ENCODE peak calls at places on chromosomes 3 and 15, in five cellular contexts. H is H9, X is left ventricle myocardium inferior, D is upper lobe of right lung, P is astrocyte. L is an unnamed sample.

GRCh38 chr15:77841376-77841775 is 208.7 kb upstream of the LINGO1 start:
- DNase-seq in H (no peak), X (no peak), D (peak; percentile 19), P (no peak), L (no peak)

GRCh38 chr15:75597667-75598341 is 18.7 kb upstream of the PTPN9 start:
- DNase-seq in H (peak; percentile 36), X (no peak), D (no peak), P (no peak), L (no peak)

GRCh38 chr15:45458746-45459403 is 63.7 kb downstream of the SLC30A4 start:
- DNase-seq in H (peak; percentile 53), X (peak; percentile 59), D (no peak), P (no peak), L (peak; percentile 68)

GRCh38 chr3:8560608-8561007 is 59.0 kb downstream of the LMCD1 start:
- DNase-seq in H (no peak), X (no peak), D (no peak), P (peak; percentile 99), L (no peak)

GRCh38 chr3:67863869-67864268 is 209.5 kb upstream of the SUCLG2 start:
- DNase-seq in H (peak; percentile 30), X (no peak), D (no peak), P (no peak), L (no peak)

GRCh38 chr3:50549226-50549625 is 18.3 kb downstream of the C3orf18 start:
- DNase-seq in H (no peak), X (no peak), D (no peak), P (no peak), L (no peak)

GRCh38 chr3:114363554-114364202 is 69.8 kb downstream of the TIGIT start:
- DNase-seq in H (no peak), X (no peak), D (no peak), P (peak; percentile 84), L (no peak)

GRCh38 chr3:193871093-193871485 is 264.9 kb upstream of the HES1 start:
- DNase-seq in H (no peak), X (no peak), D (no peak), P (no peak), L (no peak)

GRCh38 chr3:88480822-88481221 is 331.1 kb downstream of the C3orf38 start:
- DNase-seq in H (no peak), X (no peak), D (no peak), P (peak; percentile 37), L (no peak)

GRCh38 chr15:80457896-80458295 is 53.7 kb downstream of the ARNT2 start:
- DNase-seq in H (no peak), X (no peak), D (no peak), P (no peak), L (no peak)

GRCh38 chr15:91465696-91466095 is 365.6 kb downstream of the SV2B start:
- DNase-seq in H (no peak), X (no peak), D (no peak), P (no peak), L (no peak)

GRCh38 chr3:41579861-41580260 is 380.6 kb downstream of the CTNNB1 start:
- DNase-seq in H (no peak), X (no peak), D (no peak), P (no peak), L (no peak)

GRCh38 chr15:51621917-51622268 is 678 bp downstream of the DMXL2 start:
- DNase-seq in H (peak; percentile 45), X (peak; percentile 32), D (no peak), P (peak; percentile 61), L (peak; percentile 67)

GRCh38 chr3:188309437-188310269 is 155.7 kb downstream of the LPP start:
- DNase-seq in H (no peak), X (no peak), D (no peak), P (no peak), L (no peak)

GRCh38 chr3:10883478-10884234 is 67.6 kb downstream of the SLC6A11 start:
- DNase-seq in H (peak; percentile 38), X (no peak), D (no peak), P (no peak), L (no peak)

GRCh38 chr15:68818671-68819450 is 1.8 kb downstream of the ANP32A start:
- DNase-seq in H (no peak), X (peak; percentile 61), D (peak; percentile 85), P (no peak), L (peak; percentile 72)

GRCh38 chr3:98453827-98454226 is 9.2 kb upstream of the OR5K1 start:
- DNase-seq in H (no peak), X (no peak), D (no peak), P (no peak), L (no peak)

GRCh38 chr3:188689101-188689574 is 482.6 kb upstream of the TPRG1 start:
- DNase-seq in H (no peak), X (no peak), D (no peak), P (peak; percentile 72), L (no peak)

GRCh38 chr3:195897853-195898415 is 10.4 kb downstream of the TNK2 start:
- DNase-seq in H (no peak), X (no peak), D (no peak), P (no peak), L (no peak)

GRCh38 chr15:55742927-55743614 is at the start of gene PRTG:
- DNase-seq in H (peak; percentile 76), X (peak; percentile 81), D (peak; percentile 93), P (peak; percentile 72), L (peak; percentile 53)

GRCh38 chr3:183822631-183823030 is 2.7 kb downstream of the MAP6D1 start:
- DNase-seq in H (peak; percentile 74), X (no peak), D (no peak), P (no peak), L (no peak)

GRCh38 chr3:44237665-44238064 is 4.0 kb upstream of the TOPAZ1 start:
- DNase-seq in H (peak; percentile 33), X (no peak), D (no peak), P (no peak), L (no peak)

GRCh38 chr15:84810073-84810840 is 6.9 kb upstream of the ALPK3 start:
- DNase-seq in H (no peak), X (no peak), D (peak; percentile 40), P (peak; percentile 29), L (no peak)

GRCh38 chr3:52399593-52399992 is 45.3 kb downstream of the SEMA3G start:
- DNase-seq in H (no peak), X (peak; percentile 7), D (peak; percentile 49), P (no peak), L (no peak)

GRCh38 chr3:78029775-78030174 is 989.9 kb downstream of the ROBO2 start:
- DNase-seq in H (peak; percentile 46), X (no peak), D (peak; percentile 60), P (no peak), L (no peak)

GRCh38 chr3:97265237-97266005 is 451.0 kb downstream of the EPHA6 start:
- DNase-seq in H (peak; percentile 25), X (no peak), D (no peak), P (no peak), L (no peak)

GRCh38 chr15:98823012-98823458 is 174.7 kb downstream of the IGF1R start:
- DNase-seq in H (peak; percentile 83), X (no peak), D (no peak), P (peak; percentile 90), L (no peak)

GRCh38 chr3:112061152-112061551 is 25.0 kb upstream of the C3orf52 start:
- DNase-seq in H (no peak), X (no peak), D (no peak), P (peak; percentile 75), L (no peak)

GRCh38 chr3:38117748-38118420 is 19.0 kb downstream of the ACAA1 start:
- DNase-seq in H (peak; percentile 69), X (peak; percentile 55), D (peak; percentile 85), P (peak; percentile 19), L (peak; percentile 64)

GRCh38 chr3:5010706-5011554 is 31.7 kb downstream of the BHLHE40 start:
- DNase-seq in H (no peak), X (no peak), D (peak; percentile 34), P (no peak), L (peak; percentile 76)

GRCh38 chr3:48682786-48683185 is 2.9 kb downstream of the NCKIPSD start:
- DNase-seq in H (no peak), X (no peak), D (no peak), P (no peak), L (no peak)

GRCh38 chr15:101641894-101642293 is 10.3 kb downstream of the TM2D3 start:
- DNase-seq in H (no peak), X (no peak), D (no peak), P (no peak), L (no peak)

GRCh38 chr3:64900916-64901903 is 213.4 kb upstream of the ADAMTS9 start:
- DNase-seq in H (no peak), X (no peak), D (no peak), P (peak; percentile 53), L (no peak)

GRCh38 chr3:136862953-136863352 is 945 bp downstream of the NCK1 start:
- DNase-seq in H (no peak), X (no peak), D (no peak), P (no peak), L (no peak)

GRCh38 chr15:58526647-58527192 is 94.9 kb downstream of the LIPC start:
- DNase-seq in H (no peak), X (no peak), D (no peak), P (no peak), L (peak; percentile 33)

GRCh38 chr3:2923390-2923789 is 186.8 kb downstream of the IL5RA start:
- DNase-seq in H (no peak), X (no peak), D (no peak), P (no peak), L (no peak)

GRCh38 chr3:2927252-2927651 is 182.9 kb downstream of the IL5RA start:
- DNase-seq in H (no peak), X (no peak), D (no peak), P (no peak), L (no peak)

GRCh38 chr3:2920103-2920502 is 190.1 kb downstream of the IL5RA start:
- DNase-seq in H (no peak), X (no peak), D (no peak), P (no peak), L (no peak)

GRCh38 chr3:2921903-2922302 is 188.3 kb downstream of the IL5RA start:
- DNase-seq in H (no peak), X (no peak), D (no peak), P (no peak), L (no peak)
- TF ChIP-seq CTCF in H (peak; percentile 65), X (peak; percentile 53), D (peak; percentile 54), P (peak; percentile 20), L (no peak)

GRCh38 chr15:78872972-78873795 is 494 bp downstream of the MORF4L1 start:
- DNase-seq in H (peak; percentile 91), X (peak; percentile 85), D (peak; percentile 91), P (peak; percentile 79), L (peak; percentile 95)
- H3K27ac ChIP-seq in H (peak overlapping the region; percentile 100), X (peak overlapping the region; percentile 98), D (peak overlapping the region; percentile 99), P (peak overlapping the region; percentile 100), L (peak overlapping the region; percentile 99)

GRCh38 chr15:63494406-63494805 is 10.0 kb upstream of the USP3 start:
- DNase-seq in H (no peak), X (no peak), D (no peak), P (no peak), L (no peak)
- H3K4me1 ChIP-seq in H (no peaks in the 10 kb centered on the region), X (no peaks in the 10 kb centered on the region), D (peaks cover 37% of the 10 kb centered on the region), P (peaks cover 13% of the 10 kb centered on the region), L (peaks cover 12% of the 10 kb centered on the region)

GRCh38 chr15:62068071-62068786 is 1.5 kb downstream of the C2CD4A start:
- DNase-seq in H (peak; percentile 65), X (peak; percentile 52), D (peak; percentile 85), P (no peak), L (peak; percentile 77)

GRCh38 chr15:62068787-62069170 is 2.0 kb downstream of the C2CD4A start:
- DNase-seq in H (no peak), X (no peak), D (no peak), P (no peak), L (no peak)

GRCh38 chr15:62069551-62069950 is 2.8 kb downstream of the C2CD4A start:
- DNase-seq in H (no peak), X (no peak), D (no peak), P (no peak), L (no peak)

GRCh38 chr15:62075595-62076279 is 9.0 kb downstream of the C2CD4A start:
- DNase-seq in H (no peak), X (no peak), D (no peak), P (peak; percentile 43), L (no peak)

GRCh38 chr15:62071711-62072308 is 5.0 kb downstream of the C2CD4A start:
- DNase-seq in H (no peak), X (no peak), D (no peak), P (no peak), L (no peak)
- TF ChIP-seq CTCF in H (peak; percentile 76), X (peak; percentile 77), D (peak; percentile 79), P (peak; percentile 57), L (peak; percentile 30)

L was measured in Peyer's patch.